ENCODE peak calls at places on chromosomes 4 and X, in six cellular contexts. X is K562, G is uterus, I is GM12878, S is suprapubic skin, F is testis. B is an unnamed sample. For H3K27me3, the result is how much of the 10 kb centered on the place peaks cover.

GRCh38 chrX:56802921-56803848 is 74.1 kb downstream of the NBDY start:
- DNase-seq in I (peak), G (peak), X (peak), F (peak), S (no peak), B (peak)

GRCh38 chr4:13530823-13531608 is 13.3 kb downstream of the NKX3-2 start:
- DNase-seq in X (peak), F (no peak), G (no peak), S (no peak), I (no peak), B (no peak)

GRCh38 chrX:19776753-19777152 is 110.6 kb downstream of the SH3KBP1 start:
- DNase-seq in G (no peak), S (no peak), X (no peak), F (no peak), I (no peak), B (no peak)

GRCh38 chr4:152937535-152938236 is 1.6 kb downstream of the FHDC1 start:
- DNase-seq in S (no peak), G (peak), X (peak), I (no peak), F (peak), B (peak)

GRCh38 chr4:186807131-186807530 is 83.5 kb upstream of the FAT1 start:
- DNase-seq in I (no peak), F (no peak), G (no peak), X (no peak), S (no peak), B (no peak)

GRCh38 chrX:55057691-55058249 is 17.1 kb upstream of the PAGE2B start:
- DNase-seq in F (peak), S (no peak), I (no peak), X (peak), G (no peak), B (peak)

GRCh38 chrX:18654873-18655836 is 16.8 kb downstream of the RS1 start:
- DNase-seq in X (no peak), G (no peak), F (no peak), S (no peak), I (no peak), B (no peak)

GRCh38 chr4:140012688-140013087 is 141.3 kb downstream of the MAML3 start:
- DNase-seq in S (no peak), I (no peak), X (peak), G (no peak), F (peak), B (peak)

GRCh38 chr4:71113294-71113693 is 119.8 kb downstream of the DCK start:
- DNase-seq in S (no peak), X (no peak), F (no peak), I (no peak), G (no peak), B (no peak)

GRCh38 chrX:103879339-103879738 is 47.3 kb upstream of the RAB9B start:
- DNase-seq in X (no peak), F (peak), I (no peak), G (no peak), S (no peak), B (no peak)

GRCh38 chr4:169143335-169143734 is 127.4 kb downstream of the SH3RF1 start:
- DNase-seq in F (no peak), S (no peak), X (no peak), G (no peak), I (no peak), B (no peak)

GRCh38 chr4:144969793-144970192 is 128.2 kb downstream of the ANAPC10 start:
- DNase-seq in X (no peak), F (no peak), S (no peak), G (no peak), I (no peak), B (no peak)

GRCh38 chr4:87387237-87387636 is 3.8 kb downstream of the HSD17B11 start:
- DNase-seq in X (no peak), G (no peak), F (no peak), I (no peak), S (no peak), B (no peak)

GRCh38 chr4:87391783-87392054 is 731 bp upstream of the HSD17B11 start:
- DNase-seq in I (no peak), F (no peak), X (no peak), G (no peak), S (no peak), B (no peak)

GRCh38 chr4:87392183-87392582 is 1.2 kb upstream of the HSD17B11 start:
- DNase-seq in I (no peak), X (no peak), F (no peak), G (no peak), S (no peak), B (no peak)

DNA sequence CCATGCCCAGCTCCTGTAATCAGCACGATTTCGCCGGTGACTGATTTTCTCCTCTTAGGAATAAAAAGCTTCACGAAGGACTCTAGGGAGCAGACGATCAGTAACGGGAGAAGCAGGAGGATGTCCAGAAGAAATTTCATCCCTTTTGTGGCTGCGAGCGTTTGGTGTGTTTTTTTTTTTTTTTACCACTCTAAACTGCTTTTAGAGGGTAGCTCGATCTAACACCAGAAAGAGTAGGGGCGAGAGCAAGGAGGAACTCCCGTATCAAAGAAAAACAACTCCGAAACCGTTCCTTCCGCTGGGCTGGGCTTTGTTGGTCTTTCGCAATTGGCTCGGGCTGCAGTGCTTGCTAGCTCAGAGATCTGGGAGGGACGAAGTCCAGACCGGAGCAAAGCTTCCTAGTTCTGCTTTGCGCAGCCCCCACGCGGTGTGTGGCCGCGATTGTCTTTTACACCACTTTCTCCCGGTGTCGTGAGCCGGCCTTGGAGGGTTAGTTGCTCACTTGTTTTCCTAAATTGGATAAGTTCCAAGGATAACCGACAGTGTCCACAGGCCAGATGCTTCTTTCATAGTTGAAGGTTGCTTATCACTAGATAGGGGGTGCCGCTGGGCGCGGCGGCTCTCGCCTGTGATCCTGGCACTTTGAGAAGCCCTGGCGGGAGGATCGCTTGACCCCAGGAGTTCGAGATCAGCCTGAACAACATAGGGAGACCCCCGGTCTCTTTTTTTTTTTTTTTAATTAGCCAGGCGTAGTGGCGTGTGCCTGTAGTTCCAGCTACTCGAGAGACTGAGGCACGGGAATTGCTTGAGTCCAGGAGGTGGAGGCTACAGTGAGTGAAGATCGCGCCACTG is at the start of gene HSD17B11:
- DNase-seq in S (peak), I (peak), X (peak), G (peak), F (peak), B (peak)
- TF ChIP-seq POLR2A in S (peak), I (peak), X (peak), G (peak), F (no peak), B (peak)

DNA sequence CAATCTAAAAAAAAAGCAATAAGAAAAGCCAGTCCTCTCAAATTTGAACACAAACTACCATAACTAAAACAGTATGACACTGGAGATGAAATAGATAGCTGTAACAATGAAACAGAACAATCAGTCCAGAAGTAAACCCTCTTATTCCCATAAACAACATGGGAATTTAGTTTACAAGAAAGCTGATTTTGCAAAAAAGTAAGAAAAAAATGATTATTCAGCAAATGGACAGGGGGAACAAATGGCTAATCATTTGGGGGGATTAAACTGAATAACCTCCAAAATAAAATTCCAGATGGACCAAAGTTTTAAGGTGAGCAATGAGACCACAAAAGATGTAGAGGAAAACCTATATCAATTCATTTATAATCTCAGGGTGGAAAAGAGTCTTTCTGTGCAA is 16.1 kb upstream of the SASH3 start:
- DNase-seq in X (no peak), I (no peak), F (no peak), G (no peak), S (no peak), B (no peak)
- H3K27me3 ChIP-seq in X (under half), I (under half), F (under half), G (under half), S (under half), B (under half)

DNA sequence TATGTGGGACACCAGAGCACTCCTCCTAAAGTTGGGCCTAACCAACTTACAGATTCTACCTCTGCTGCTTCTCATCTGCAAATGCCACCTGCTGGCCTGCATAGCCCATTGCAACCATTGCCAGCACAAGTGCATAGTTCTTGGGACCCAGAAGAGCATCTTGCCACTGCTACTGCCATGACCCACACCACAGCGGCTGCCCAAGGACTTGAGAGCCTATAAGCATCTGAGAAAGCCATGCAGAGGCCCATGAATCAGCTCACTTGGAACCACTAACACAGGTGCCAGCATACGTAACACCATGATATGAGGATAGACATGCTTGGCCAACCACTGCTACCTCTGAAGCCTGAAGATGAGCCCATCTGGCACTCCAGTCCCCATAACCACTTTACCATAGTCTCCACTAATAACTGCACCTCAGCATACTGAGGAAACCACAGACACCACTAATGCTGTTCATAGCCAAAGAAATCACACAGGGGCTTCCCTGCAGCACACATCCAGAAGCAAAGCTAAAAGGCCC is 258.1 kb upstream of the AGTR2 start:
- DNase-seq in G (no peak), F (no peak), X (no peak), I (peak), S (no peak), B (no peak)
- TF ChIP-seq CTCF in G (no peak), F (no peak), X (peak), I (peak), S (no peak), B (peak)

DNA sequence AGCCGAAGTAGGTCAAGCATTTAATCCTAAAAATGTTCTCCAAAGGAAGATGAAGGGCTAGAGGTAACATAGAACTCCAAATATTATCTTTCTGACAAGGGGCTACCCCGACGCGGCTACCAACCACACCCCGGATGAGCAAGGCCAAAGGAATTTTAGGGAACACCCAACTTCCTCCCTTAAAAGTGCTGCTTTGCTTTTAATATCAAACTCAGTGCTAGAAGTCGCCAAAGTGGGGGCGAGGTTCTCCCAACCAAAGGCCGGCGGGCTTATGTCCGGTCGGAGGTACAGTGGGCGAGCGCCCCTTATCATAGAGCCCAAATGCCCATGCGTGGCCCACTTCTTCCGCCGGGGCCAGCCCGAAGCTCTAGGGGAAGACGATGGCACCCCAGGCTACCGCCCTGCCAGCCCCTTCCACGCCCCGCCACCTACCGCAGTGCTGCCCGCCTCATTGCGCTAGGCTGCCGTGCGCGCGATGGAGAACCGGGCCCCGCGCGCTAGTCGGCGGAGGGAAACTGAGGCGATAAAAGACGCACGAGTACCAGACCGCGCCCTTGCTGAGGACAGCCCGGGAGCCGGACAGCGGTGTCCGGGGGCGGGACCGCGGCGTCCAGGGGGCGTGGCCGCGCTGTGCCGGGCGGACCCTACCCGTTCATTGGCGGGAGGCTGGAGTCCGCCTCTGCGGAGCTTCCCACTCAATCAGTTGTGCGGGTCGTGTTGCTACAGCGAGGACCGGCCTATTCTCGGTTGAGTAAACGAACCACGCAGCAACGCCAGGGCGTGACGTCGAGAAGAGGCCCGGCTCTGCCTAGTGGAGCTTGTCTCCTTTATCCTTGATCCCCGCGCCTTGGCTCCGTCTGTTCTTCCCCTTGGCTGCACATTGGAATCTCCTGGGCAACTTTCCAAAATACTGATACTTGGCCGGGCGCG is at the start of gene ACOT9:
- DNase-seq in X (peak), F (peak), S (peak), G (peak), I (peak), B (peak)
- TF ChIP-seq POLR2A in X (peak), F (no peak), S (peak), G (peak), I (peak), B (peak)

GRCh38 chr4:84495448-84496221 is 3.5 kb downstream of the NKX6-1 start:
- DNase-seq in I (no peak), S (no peak), X (no peak), F (no peak), G (no peak), B (no peak)

GRCh38 chr4:84498203-84499026 is 677 bp downstream of the NKX6-1 start:
- DNase-seq in G (peak), S (no peak), F (no peak), X (no peak), I (no peak), B (no peak)

GRCh38 chr4:84497835-84498202 is 1.3 kb downstream of the NKX6-1 start:
- DNase-seq in X (no peak), G (no peak), S (no peak), I (no peak), F (no peak), B (no peak)

GRCh38 chr4:84496356-84497219 is 2.5 kb downstream of the NKX6-1 start:
- DNase-seq in S (no peak), F (no peak), X (no peak), I (no peak), G (no peak), B (no peak)

GRCh38 chr4:84497220-84497834 is 1.8 kb downstream of the NKX6-1 start:
- DNase-seq in I (no peak), X (no peak), S (no peak), F (no peak), G (no peak), B (no peak)
- H3K27me3 ChIP-seq in I (under half), X (half or more), S (half or more), F (under half), G (half or more), B (half or more)

GRCh38 chr4:72408568-72408967 is 160.5 kb downstream of the ADAMTS3 start:
- DNase-seq in S (no peak), I (no peak), X (no peak), G (no peak), F (no peak), B (no peak)
- TF ChIP-seq CTCF in S (no peak), I (no peak), X (no peak), G (no peak), F (no peak), B (no peak)

GRCh38 chr4:73870778-73871177 is 1.6 kb downstream of the CXCL1 start:
- DNase-seq in I (no peak), F (no peak), S (no peak), X (no peak), G (no peak), B (no peak)
- TF ChIP-seq POLR2A in I (no peak), F (no peak), S (no peak), X (no peak), G (no peak), B (no peak)

B was measured in heart left ventricle.